ENCODE peak calls at places on chromosomes 13 and 19, in six cellular contexts. O is activated CD4-positive, alpha-beta T cell treated with anti-CD3 and anti-CD28 coated beads for 1 hour; D is AG08395; K is renal cortical epithelial cell; T is colonic mucosa; Q is AG08396. Y is an unnamed sample.

GRCh38 chr19:33675501-33676124 is 53.9 kb downstream of the CHST8 start:
- DNase-seq in O (no peak), D (no peak), K (no peak), T (no peak), Q (no peak), Y (no peak)

GRCh38 chr13:33832872-33833271 is 14.9 kb downstream of the RFC3 start:
- DNase-seq in O (no peak), D (no peak), K (no peak), T (no peak), Q (no peak), Y (no peak)

GRCh38 chr19:18698321-18699167 is 15.1 kb downstream of the CRTC1 start:
- DNase-seq in O (no peak), D (no peak), K (no peak), T (no peak), Q (no peak), Y (no peak)

GRCh38 chr13:42170029-42170428 is 101.9 kb upstream of the AKAP11 start:
- DNase-seq in O (no peak), D (no peak), K (no peak), T (no peak), Q (no peak), Y (no peak)

GRCh38 chr13:41782086-41782485 is 178.8 kb downstream of the VWA8 start:
- DNase-seq in O (no peak), D (no peak), K (no peak), T (no peak), Q (no peak), Y (no peak)

GRCh38 chr13:51713807-51714206 is 90.2 kb downstream of the DHRS12 start:
- DNase-seq in O (no peak), D (no peak), K (no peak), T (no peak), Q (no peak), Y (no peak)

GRCh38 chr19:6577410-6578125 is 13.4 kb downstream of the CD70 start:
- DNase-seq in O (no peak), D (no peak), K (no peak), T (peak), Q (no peak), Y (no peak)

GRCh38 chr19:7792286-7792685 is 29.2 kb downstream of the CLEC4M start:
- DNase-seq in O (no peak), D (no peak), K (peak), T (no peak), Q (no peak), Y (no peak)

GRCh38 chr19:46296722-46297431 is at the start of gene HIF3A:
- DNase-seq in O (no peak), D (no peak), K (peak), T (peak), Q (peak), Y (no peak)

GRCh38 chr13:91349992-91350911 is 2.8 kb downstream of the MIR17HG start:
- DNase-seq in O (no peak), D (no peak), K (no peak), T (no peak), Q (no peak), Y (no peak)

GRCh38 chr19:47430041-47430802 is 10.9 kb upstream of the MEIS3 start:
- DNase-seq in O (no peak), D (peak), K (no peak), T (peak), Q (peak), Y (no peak)

GRCh38 chr19:15476334-15476733 is 3.0 kb downstream of the PGLYRP2 start:
- DNase-seq in O (no peak), D (no peak), K (no peak), T (no peak), Q (no peak), Y (no peak)

GRCh38 chr19:12983091-12983490 is 12.2 kb upstream of the NFIX start:
- DNase-seq in O (no peak), D (no peak), K (no peak), T (no peak), Q (no peak), Y (no peak)

GRCh38 chr13:48853381-48854102 is 122.2 kb upstream of the FNDC3A start:
- DNase-seq in O (no peak), D (no peak), K (peak), T (no peak), Q (no peak), Y (no peak)

GRCh38 chr13:33366469-33367062 is 81.0 kb upstream of the STARD13 start:
- DNase-seq in O (no peak), D (no peak), K (no peak), T (no peak), Q (no peak), Y (no peak)

GRCh38 chr13:79533781-79534400 is 52.9 kb downstream of the NDFIP2 start:
- DNase-seq in O (no peak), D (peak), K (no peak), T (no peak), Q (peak), Y (no peak)

GRCh38 chr19:14943601-14944000 is 2.3 kb downstream of the OR7C2 start:
- DNase-seq in O (no peak), D (no peak), K (no peak), T (no peak), Q (no peak), Y (no peak)

GRCh38 chr13:26880741-26881140 is 120.2 kb upstream of the GPR12 start:
- DNase-seq in O (no peak), D (peak), K (no peak), T (no peak), Q (no peak), Y (no peak)

GRCh38 chr19:3404324-3405260 is 38.2 kb downstream of the NFIC start:
- DNase-seq in O (no peak), D (peak), K (no peak), T (peak), Q (peak), Y (peak)

GRCh38 chr19:33453207-33453736 is 68.3 kb downstream of the PEPD start:
- DNase-seq in O (no peak), D (no peak), K (peak), T (no peak), Q (no peak), Y (no peak)

GRCh38 chr19:41531438-41532311 is 44.3 kb upstream of the CEACAM21 start:
- DNase-seq in O (peak), D (peak), K (no peak), T (peak), Q (peak), Y (peak)

GRCh38 chr13:106212436-106213010 is 322.9 kb downstream of the EFNB2 start:
- DNase-seq in O (no peak), D (peak), K (no peak), T (no peak), Q (peak), Y (no peak)

GRCh38 chr13:53368948-53369347 is 340.3 kb downstream of the OLFM4 start:
- DNase-seq in O (no peak), D (no peak), K (no peak), T (no peak), Q (no peak), Y (no peak)

GRCh38 chr13:26424181-26424580 is 133.3 kb upstream of the WASF3 start:
- DNase-seq in O (no peak), D (no peak), K (no peak), T (no peak), Q (no peak), Y (no peak)

GRCh38 chr13:99505814-99506269 is 4.6 kb downstream of the TM9SF2 start:
- DNase-seq in O (no peak), D (peak), K (peak), T (no peak), Q (peak), Y (no peak)